ENCODE peak calls at places on chromosomes 11 and 22, in seven cellular contexts. O is thoracic aorta, P is tibial artery, N is uterus, H is HCT116, M is astrocyte of the cerebellum, R is fibroblast of pulmonary artery. T is an unnamed sample.

GRCh38 chr11:733072-733471 is 14.2 kb upstream of the TALDO1 start:
- DNase-seq in O (no peak), P (no peak), N (no peak), H (no peak), M (no peak), R (no peak), T (no peak)

GRCh38 chr11:20647976-20648565 is 21.3 kb upstream of the NELL1 start:
- DNase-seq in O (no peak), P (peak), N (no peak), H (peak), M (peak), R (peak), T (peak)

GRCh38 chr11:130653838-130654601 is 205.6 kb downstream of the ADAMTS15 start:
- DNase-seq in O (peak), P (peak), N (peak), H (no peak), M (peak), R (peak), T (no peak)

GRCh38 chr11:78290293-78291176 is 101.8 kb downstream of the USP35 start:
- DNase-seq in O (no peak), P (peak), N (no peak), H (no peak), M (no peak), R (peak), T (no peak)

GRCh38 chr22:16810188-16810802 is 14.9 kb downstream of the XKR3 start:
- DNase-seq in O (no peak), P (no peak), N (no peak), H (no peak), M (no peak), R (no peak), T (no peak)

GRCh38 chr22:36773935-36774334 is 2.0 kb downstream of the IFT27 start:
- DNase-seq in O (no peak), P (no peak), N (no peak), H (no peak), M (no peak), R (peak), T (no peak)

GRCh38 chr11:105177658-105178057 is 38.1 kb upstream of the CARD18 start:
- DNase-seq in O (no peak), P (no peak), N (no peak), H (no peak), M (peak), R (peak), T (peak)

GRCh38 chr11:2175659-2176058 is 4.0 kb upstream of the TH start:
- DNase-seq in O (no peak), P (no peak), N (no peak), H (no peak), M (peak), R (peak), T (no peak)

GRCh38 chr11:35083181-35084061 is 55.5 kb upstream of the CD44 start:
- DNase-seq in O (peak), P (peak), N (peak), H (peak), M (peak), R (peak), T (peak)

GRCh38 chr11:34653851-34654490 is 33.1 kb downstream of the EHF start:
- DNase-seq in O (no peak), P (no peak), N (no peak), H (peak), M (peak), R (peak), T (peak)

GRCh38 chr11:20119315-20119714 is 41.0 kb downstream of the DBX1 start:
- DNase-seq in O (no peak), P (no peak), N (no peak), H (no peak), M (no peak), R (no peak), T (no peak)

GRCh38 chr22:26448334-26448733 is 19.3 kb downstream of the ASPHD2 start:
- DNase-seq in O (no peak), P (no peak), N (no peak), H (no peak), M (no peak), R (no peak), T (no peak)

GRCh38 chr22:35209203-35209602 is 48.1 kb upstream of the HMGXB4 start:
- DNase-seq in O (no peak), P (no peak), N (no peak), H (no peak), M (no peak), R (no peak), T (no peak)

GRCh38 chr11:62923634-62924411 is 2.7 kb upstream of the CHRM1 start:
- DNase-seq in O (no peak), P (no peak), N (no peak), H (no peak), M (no peak), R (no peak), T (no peak)

GRCh38 chr11:72078477-72078876 is 1.9 kb downstream of the NUMA1 start:
- DNase-seq in O (no peak), P (no peak), N (no peak), H (no peak), M (no peak), R (no peak), T (no peak)

GRCh38 chr11:87266751-87267150 is 229.0 kb downstream of the TMEM135 start:
- DNase-seq in O (no peak), P (no peak), N (no peak), H (no peak), M (no peak), R (peak), T (no peak)

GRCh38 chr11:91081440-91082088 is 858.7 kb upstream of the CHORDC1 start:
- DNase-seq in O (no peak), P (peak), N (no peak), H (no peak), M (peak), R (peak), T (no peak)

GRCh38 chr11:66617148-66617814 is 851 bp downstream of the RBM14 start:
- DNase-seq in O (peak), P (peak), N (no peak), H (no peak), M (no peak), R (peak), T (no peak)

GRCh38 chr11:120945042-120945441 is 78.9 kb upstream of the TBCEL start:
- DNase-seq in O (no peak), P (no peak), N (no peak), H (no peak), M (no peak), R (no peak), T (no peak)

DNA sequence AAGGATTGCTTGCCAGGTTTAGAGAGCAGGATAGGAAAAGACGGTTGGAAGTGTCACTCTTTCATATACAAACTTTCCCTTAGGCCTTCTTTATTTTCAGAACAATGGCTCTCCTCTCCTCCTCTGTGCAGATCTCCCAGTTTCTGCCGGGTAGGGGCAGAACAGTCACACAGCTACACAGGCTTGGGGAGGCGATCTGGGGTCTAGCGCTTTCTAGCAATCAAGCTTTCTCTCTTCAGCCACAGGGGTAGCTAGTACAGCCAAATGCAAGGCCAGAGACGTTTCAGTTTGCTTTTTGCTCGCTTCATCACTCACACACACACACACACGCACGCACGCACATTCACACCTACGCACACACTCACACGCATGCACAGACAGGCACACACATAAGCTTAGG is 104.4 kb downstream of the SPATA19 start:
- DNase-seq in O (no peak), P (no peak), N (no peak), H (no peak), M (no peak), R (no peak), T (no peak)
- TF ChIP-seq CTCF in O (no peak), P (no peak), N (no peak), H (no peak), M (no peak), R (no peak), T (no peak)

GRCh38 chr22:32206774-32207758 is 2.2 kb upstream of the RFPL2 start:
- DNase-seq in O (no peak), P (no peak), N (no peak), H (peak), M (no peak), R (peak), T (no peak)

GRCh38 chr22:32205974-32206773 is 1.3 kb upstream of the RFPL2 start:
- DNase-seq in O (no peak), P (no peak), N (no peak), H (no peak), M (no peak), R (no peak), T (no peak)

GRCh38 chr22:32204856-32205722 is at the start of gene RFPL2:
- DNase-seq in O (no peak), P (no peak), N (no peak), H (peak), M (peak), R (peak), T (no peak)

GRCh38 chr22:32208681-32209080 is 3.8 kb upstream of the RFPL2 start:
- DNase-seq in O (no peak), P (no peak), N (no peak), H (no peak), M (no peak), R (no peak), T (no peak)

DNA sequence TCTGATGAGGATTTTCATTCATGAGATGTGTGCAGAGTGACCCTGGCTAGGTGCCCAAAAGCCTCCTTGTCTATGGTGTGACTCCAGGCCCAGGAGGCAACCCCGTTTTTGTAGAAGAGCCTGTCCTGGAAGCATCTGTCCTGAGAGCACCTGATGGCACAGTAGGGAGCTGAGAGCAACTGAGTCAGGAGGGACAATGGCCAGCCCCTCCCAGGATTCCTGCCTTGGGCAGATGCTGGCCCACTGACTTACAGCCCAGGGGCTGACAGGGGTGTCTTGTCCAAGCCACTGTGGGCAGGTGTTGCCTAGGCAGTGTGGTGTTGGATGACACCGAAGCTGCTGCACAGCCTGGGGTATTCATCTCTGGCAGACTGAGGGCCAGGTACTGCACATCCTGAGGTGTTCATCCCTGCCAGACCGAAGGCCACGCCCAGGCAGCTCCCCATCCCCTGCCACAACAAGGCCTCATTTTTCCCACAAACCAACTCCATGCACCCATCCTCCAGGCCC is 3.2 kb upstream of the RFPL2 start:
- DNase-seq in O (no peak), P (no peak), N (no peak), H (no peak), M (no peak), R (no peak), T (no peak)
- TF ChIP-seq CTCF in O (no peak), P (no peak), N (no peak), H (no peak), M (no peak), R (no peak), T (no peak)

GRCh38 chr11:11989774-11990744 is 18.4 kb downstream of the DKK3 start:
- DNase-seq in O (no peak), P (no peak), N (no peak), H (no peak), M (no peak), R (peak), T (no peak)

GRCh38 chr11:11988862-11989261 is 19.6 kb downstream of the DKK3 start:
- DNase-seq in O (no peak), P (no peak), N (no peak), H (no peak), M (no peak), R (no peak), T (no peak)

GRCh38 chr11:11985954-11986949 is 22.2 kb downstream of the DKK3 start:
- DNase-seq in O (no peak), P (no peak), N (no peak), H (no peak), M (no peak), R (no peak), T (no peak)

GRCh38 chr11:11987503-11988022 is 20.9 kb downstream of the DKK3 start:
- DNase-seq in O (no peak), P (no peak), N (no peak), H (no peak), M (no peak), R (peak), T (peak)

DNA sequence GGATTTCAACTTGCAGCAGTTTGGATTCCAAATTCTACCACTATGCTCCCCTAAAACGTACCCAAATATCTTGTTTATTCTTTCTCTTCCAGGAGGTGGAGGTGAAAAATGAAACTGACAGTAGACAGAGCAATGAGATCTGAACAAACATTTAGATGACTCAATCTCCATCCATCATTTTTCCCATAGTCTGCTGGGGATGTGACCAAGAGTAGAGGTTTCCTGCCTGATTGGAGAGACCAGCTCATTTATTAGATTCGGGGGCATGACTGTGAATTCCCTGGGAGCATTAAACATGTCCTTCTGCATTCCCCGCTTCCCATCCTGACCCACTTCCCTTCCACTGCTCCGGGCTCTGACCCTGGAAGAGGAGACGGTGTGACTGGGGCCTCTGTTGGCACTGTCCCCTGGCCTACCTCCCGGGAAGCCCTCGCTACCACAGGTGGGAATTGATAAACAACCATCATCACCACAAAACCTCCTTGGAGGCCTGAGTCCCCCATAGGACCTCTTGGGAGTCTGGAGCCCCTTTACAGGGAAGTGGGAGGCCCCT is 20.3 kb downstream of the DKK3 start:
- DNase-seq in O (no peak), P (no peak), N (no peak), H (no peak), M (no peak), R (peak), T (no peak)
- TF ChIP-seq CTCF in O (no peak), P (no peak), N (no peak), H (no peak), M (no peak), R (no peak), T (no peak)

GRCh38 chr22:23238707-23239106 is 58.4 kb downstream of the BCR start:
- DNase-seq in O (no peak), P (no peak), N (no peak), H (no peak), M (no peak), R (no peak), T (no peak)

GRCh38 chr22:23239429-23239828 is 59.1 kb downstream of the BCR start:
- DNase-seq in O (no peak), P (no peak), N (no peak), H (no peak), M (no peak), R (no peak), T (no peak)

GRCh38 chr22:23242473-23243001 is 62.2 kb downstream of the BCR start:
- DNase-seq in O (no peak), P (no peak), N (no peak), H (no peak), M (no peak), R (no peak), T (no peak)

GRCh38 chr22:23241562-23242472 is 61.5 kb downstream of the BCR start:
- DNase-seq in O (no peak), P (no peak), N (no peak), H (no peak), M (no peak), R (no peak), T (no peak)

DNA sequence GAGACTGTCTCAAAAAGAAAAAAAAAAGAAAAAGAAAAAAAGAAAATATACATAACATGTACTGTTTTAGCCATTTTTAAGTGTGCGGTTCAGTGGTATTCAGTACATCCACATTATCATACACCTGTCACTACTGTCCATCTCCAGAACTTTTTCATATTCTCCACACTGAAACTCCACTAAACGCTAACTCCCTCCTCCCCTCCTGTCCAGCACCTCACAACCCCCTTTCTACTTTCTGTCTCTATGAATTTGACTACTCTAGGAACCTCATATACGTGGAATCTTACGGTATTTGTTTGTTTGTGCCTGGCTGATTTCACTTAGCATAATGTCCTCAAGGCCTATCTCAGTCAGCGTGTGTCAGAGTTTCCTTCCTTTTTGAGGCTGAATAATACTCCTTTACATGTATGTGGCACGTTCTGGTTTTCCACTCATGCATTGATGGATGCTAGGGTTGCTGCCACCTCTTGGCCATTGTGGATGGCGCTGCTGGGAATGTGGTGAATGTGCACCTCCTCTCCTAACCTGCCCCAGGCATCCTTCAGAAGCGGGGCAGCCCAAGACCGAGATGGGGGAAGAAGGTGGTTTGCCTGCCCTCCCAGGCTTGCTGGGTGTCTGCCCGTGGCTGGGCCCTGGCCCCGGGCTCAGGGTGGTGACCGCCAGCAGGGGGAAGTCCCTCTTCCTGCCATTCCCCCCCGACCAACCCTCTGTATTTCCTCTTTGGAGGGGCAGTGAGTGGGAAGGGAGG is 60.5 kb downstream of the BCR start:
- DNase-seq in O (no peak), P (no peak), N (no peak), H (no peak), M (no peak), R (peak), T (no peak)
- TF ChIP-seq CTCF in O (no peak), P (no peak), N (no peak), H (peak), M (peak), R (peak), T (peak)

GRCh38 chr11:116553482-116553881 is 219.3 kb downstream of the BUD13 start:
- DNase-seq in O (no peak), P (no peak), N (no peak), H (no peak), M (no peak), R (no peak), T (no peak)
- TF ChIP-seq CTCF in O (no peak), P (no peak), N (no peak), H (no peak), M (no peak), R (no peak), T (no peak)

GRCh38 chr22:41092023-41092817 is at the start of gene EP300:
- DNase-seq in O (peak), P (peak), N (peak), H (peak), M (peak), R (peak), T (no peak)
- TF ChIP-seq CTCF in O (peak), P (peak), N (peak), H (no peak), M (peak), R (peak), T (no peak)

DNA sequence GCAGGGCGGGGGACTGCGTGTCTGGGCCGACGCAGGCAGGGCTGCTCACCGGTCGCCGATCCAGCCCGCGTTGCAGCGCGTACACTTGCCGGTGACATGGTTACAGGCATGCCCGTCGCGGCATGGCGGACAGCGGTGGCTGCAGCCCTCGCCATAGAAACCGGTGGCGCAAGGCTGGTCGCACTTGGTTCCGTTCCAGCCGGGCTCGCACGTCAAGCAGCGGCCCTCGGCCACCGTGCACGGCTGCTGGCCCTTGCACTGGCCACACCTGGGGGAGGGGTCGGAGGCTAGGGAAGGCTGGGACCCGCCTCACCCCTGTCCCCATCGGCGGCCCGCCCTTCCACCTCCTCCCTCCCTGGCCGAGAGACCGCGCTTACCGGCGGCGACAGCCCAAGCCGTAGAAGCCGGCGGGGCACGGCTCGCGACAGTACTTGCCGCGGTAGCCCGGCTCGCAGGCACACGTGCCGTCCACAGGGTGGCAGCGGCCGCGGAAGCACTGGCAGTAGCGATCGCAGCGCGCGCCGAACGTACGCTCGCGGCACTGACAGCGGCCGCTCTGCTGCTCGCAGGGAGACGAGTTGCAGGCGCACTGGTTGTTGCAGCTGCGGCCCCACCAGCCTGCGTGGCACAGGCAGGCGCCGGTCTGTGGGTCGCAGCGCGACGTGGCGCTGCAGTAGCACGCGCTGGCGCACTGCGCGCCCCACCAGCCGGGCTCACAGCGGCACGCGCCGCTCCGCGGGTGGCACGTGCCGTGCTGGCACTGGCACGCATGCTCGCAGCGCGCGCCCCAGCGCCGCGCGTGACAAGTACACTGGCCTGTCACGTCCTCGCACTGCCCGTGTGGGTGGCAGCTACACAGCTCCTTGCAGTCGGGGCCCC is 6.7 kb downstream of the SCARF2 start:
- DNase-seq in O (no peak), P (no peak), N (no peak), H (peak), M (no peak), R (no peak), T (no peak)
- TF ChIP-seq CTCF in O (peak), P (no peak), N (peak), H (peak), M (peak), R (no peak), T (peak)